ENCODE peak calls at places on chromosomes 7 and 10, in nine cellular contexts. C, W, N, J, Q, M, R, D and V are unnamed samples.

GRCh38 chr10:34717429-34717828 is 97.7 kb downstream of the PARD3 start:
- DNase-seq in C (no peak), W (no peak), N (no peak), J (no peak), Q (no peak), M (no peak), R (no peak), D (no peak), V (no peak)

GRCh38 chr7:85681241-85681640 is 494.4 kb upstream of the SEMA3D start:
- DNase-seq in C (no peak), W (no peak), N (no peak), J (no peak), Q (no peak), M (no peak), R (no peak), D (no peak), V (no peak)

GRCh38 chr7:111954474-111955311 is 251.5 kb downstream of the DOCK4 start:
- DNase-seq in C (no peak), W (peak; percentile 37), N (no peak), J (no peak), Q (no peak), M (no peak), R (no peak), D (no peak), V (no peak)

GRCh38 chr7:105285118-105285874 is 103.4 kb downstream of the SRPK2 start:
- DNase-seq in C (no peak), W (no peak), N (no peak), J (no peak), Q (no peak), M (no peak), R (no peak), D (no peak), V (no peak)

GRCh38 chr7:18724311-18724710 is 228.8 kb downstream of the HDAC9 start:
- DNase-seq in C (no peak), W (no peak), N (peak; percentile 44), J (no peak), Q (no peak), M (no peak), R (no peak), D (no peak), V (no peak)

GRCh38 chr10:103776878-103777591 is 78.3 kb downstream of the SH3PXD2A start:
- DNase-seq in C (no peak), W (no peak), N (no peak), J (no peak), Q (no peak), M (no peak), R (no peak), D (no peak), V (no peak)

GRCh38 chr10:70590663-70591416 is 11.7 kb downstream of the PRF1 start:
- DNase-seq in C (no peak), W (no peak), N (no peak), J (peak; percentile 54), Q (no peak), M (no peak), R (no peak), D (no peak), V (no peak)

GRCh38 chr7:141697211-141697871 is 4.6 kb downstream of the DENND11 start:
- DNase-seq in C (no peak), W (peak; percentile 69), N (peak; percentile 63), J (no peak), Q (no peak), M (no peak), R (no peak), D (no peak), V (no peak)

GRCh38 chr10:17835688-17836087 is 26.5 kb downstream of the MRC1 start:
- DNase-seq in C (peak; percentile 71), W (no peak), N (peak; percentile 90), J (no peak), Q (no peak), M (no peak), R (no peak), D (peak; percentile 78), V (no peak)

GRCh38 chr10:48484911-48485310 is 120.0 kb downstream of the ARHGAP22 start:
- DNase-seq in C (no peak), W (no peak), N (no peak), J (no peak), Q (no peak), M (no peak), R (no peak), D (no peak), V (no peak)

GRCh38 chr7:142745091-142745635 is 4.1 kb upstream of the PRSS1 start:
- DNase-seq in C (no peak), W (no peak), N (peak; percentile 50), J (no peak), Q (no peak), M (no peak), R (no peak), D (no peak), V (no peak)

GRCh38 chr7:37604078-37604477 is 79.5 kb upstream of the GPR141 start:
- DNase-seq in C (no peak), W (no peak), N (no peak), J (no peak), Q (no peak), M (no peak), R (no peak), D (no peak), V (no peak)

GRCh38 chr7:25716421-25716820 is 435.6 kb upstream of the NFE2L3 start:
- DNase-seq in C (no peak), W (no peak), N (no peak), J (no peak), Q (no peak), M (no peak), R (no peak), D (no peak), V (no peak)

GRCh38 chr10:86345296-86346168 is 21.1 kb downstream of the GRID1 start:
- DNase-seq in C (no peak), W (no peak), N (no peak), J (no peak), Q (no peak), M (no peak), R (no peak), D (peak; percentile 55), V (no peak)

GRCh38 chr10:58967551-58968418 is 208.7 kb upstream of the PHYHIPL start:
- DNase-seq in C (no peak), W (peak; percentile 75), N (no peak), J (no peak), Q (peak; percentile 91), M (peak; percentile 71), R (no peak), D (peak; percentile 36), V (no peak)

GRCh38 chr10:60901561-60902235 is 42.3 kb downstream of the RHOBTB1 start:
- DNase-seq in C (no peak), W (peak; percentile 22), N (no peak), J (no peak), Q (peak; percentile 66), M (peak; percentile 47), R (no peak), D (no peak), V (no peak)

GRCh38 chr10:12501324-12501723 is 152.0 kb downstream of the CAMK1D start:
- DNase-seq in C (no peak), W (no peak), N (no peak), J (no peak), Q (no peak), M (no peak), R (no peak), D (no peak), V (no peak)

GRCh38 chr10:49242604-49243003 is 54.4 kb upstream of the TMEM273 start:
- DNase-seq in C (no peak), W (no peak), N (no peak), J (no peak), Q (peak; percentile 2), M (no peak), R (no peak), D (no peak), V (no peak)

GRCh38 chr10:117226813-117227451 is 14.0 kb upstream of the SLC18A2 start:
- DNase-seq in C (no peak), W (no peak), N (peak; percentile 43), J (no peak), Q (peak; percentile 17), M (no peak), R (no peak), D (peak; percentile 72), V (no peak)

GRCh38 chr10:86179143-86179505 is 187.5 kb downstream of the GRID1 start:
- DNase-seq in C (no peak), W (no peak), N (no peak), J (no peak), Q (no peak), M (no peak), R (no peak), D (no peak), V (no peak)

GRCh38 chr7:42502022-42502421 is 265.0 kb upstream of the GLI3 start:
- DNase-seq in C (no peak), W (no peak), N (peak; percentile 70), J (no peak), Q (no peak), M (no peak), R (no peak), D (no peak), V (no peak)

GRCh38 chr10:117745301-117745700 is 202.8 kb downstream of the EMX2 start:
- DNase-seq in C (no peak), W (no peak), N (no peak), J (no peak), Q (no peak), M (no peak), R (no peak), D (no peak), V (no peak)

GRCh38 chr10:102407641-102407943 is 11.0 kb downstream of the PSD start:
- DNase-seq in C (no peak), W (no peak), N (no peak), J (no peak), Q (no peak), M (no peak), R (no peak), D (no peak), V (peak; percentile 33)

GRCh38 chr7:123484199-123484598 is 50.2 kb downstream of the IQUB start:
- DNase-seq in C (no peak), W (no peak), N (no peak), J (no peak), Q (no peak), M (no peak), R (no peak), D (no peak), V (no peak)

GRCh38 chr10:28367865-28368541 is 65.1 kb upstream of the MPP7 start:
- DNase-seq in C (no peak), W (no peak), N (no peak), J (peak; percentile 67), Q (no peak), M (no peak), R (peak; percentile 46), D (no peak), V (peak; percentile 78)

GRCh38 chr10:17736223-17736622 is 15.8 kb upstream of the TMEM236 start:
- DNase-seq in C (no peak), W (no peak), N (no peak), J (no peak), Q (no peak), M (no peak), R (no peak), D (no peak), V (no peak)

GRCh38 chr7:7732566-7733290 is 14.3 kb upstream of the RPA3 start:
- DNase-seq in C (peak; percentile 23), W (no peak), N (peak; percentile 71), J (no peak), Q (no peak), M (no peak), R (no peak), D (no peak), V (no peak)

GRCh38 chr7:19754521-19755116 is 18.8 kb downstream of the TMEM196 start:
- DNase-seq in C (no peak), W (no peak), N (peak; percentile 69), J (no peak), Q (peak; percentile 84), M (peak; percentile 48), R (no peak), D (no peak), V (no peak)

GRCh38 chr10:47363781-47364180 is 15.6 kb downstream of the RBP3 start:
- DNase-seq in C (no peak), W (no peak), N (no peak), J (no peak), Q (no peak), M (no peak), R (no peak), D (no peak), V (no peak)

GRCh38 chr10:43461950-43462349 is 25.0 kb downstream of the ZNF487 start:
- DNase-seq in C (peak; percentile 55), W (no peak), N (peak; percentile 93), J (no peak), Q (peak; percentile 84), M (peak; percentile 51), R (peak; percentile 59), D (peak; percentile 55), V (peak; percentile 81)

GRCh38 chr7:123624527-123625183 is 23.0 kb downstream of the ASB15 start:
- DNase-seq in C (no peak), W (no peak), N (peak; percentile 58), J (peak; percentile 81), Q (no peak), M (no peak), R (peak; percentile 57), D (peak; percentile 48), V (peak; percentile 36)